ENCODE peak calls at places on chromosomes 4 and X, in five cellular contexts. W is BE2C, A is fibroblast of lung, U is HepG2, B is GM12865. T is an unnamed sample.

GRCh38 chrX:154355094-154355775 is 19.2 kb downstream of the FLNA start:
- DNase-seq in W (no peak), A (no peak), U (no peak), B (no peak), T (peak)

GRCh38 chr4:55437356-55437796 is 41.6 kb downstream of the TMEM165 start:
- DNase-seq in W (no peak), A (peak), U (peak), B (no peak), T (no peak)

GRCh38 chr4:98659106-98659592 is 738 bp upstream of the TSPAN5 start:
- DNase-seq in W (no peak), A (peak), U (no peak), B (no peak), T (no peak)

GRCh38 chrX:139851730-139852129 is 81.1 kb downstream of the ATP11C start:
- DNase-seq in W (no peak), A (peak), U (no peak), B (no peak), T (no peak)

GRCh38 chr4:176721459-176721858 is 71.3 kb downstream of the VEGFC start:
- DNase-seq in W (no peak), A (no peak), U (no peak), B (no peak), T (no peak)

GRCh38 chr4:98938386-98938785 is 9.5 kb upstream of the EIF4E start:
- DNase-seq in W (no peak), A (peak), U (no peak), B (no peak), T (no peak)

GRCh38 chrX:133670394-133670793 is 255.1 kb upstream of the GPC4 start:
- DNase-seq in W (no peak), A (peak), U (no peak), B (peak), T (no peak)

GRCh38 chr4:121358473-121358872 is 22.3 kb downstream of the QRFPR start:
- DNase-seq in W (no peak), A (peak), U (no peak), B (no peak), T (no peak)

GRCh38 chrX:10397349-10397748 is 223.0 kb downstream of the MID1 start:
- DNase-seq in W (no peak), A (no peak), U (no peak), B (no peak), T (no peak)

GRCh38 chr4:1345905-1346780 is 865 bp upstream of the UVSSA start:
- DNase-seq in W (peak), A (peak), U (peak), B (peak), T (peak)

GRCh38 chrX:57952320-57952678 is 42.0 kb upstream of the ZXDA start:
- DNase-seq in W (no peak), A (no peak), U (no peak), B (no peak), T (no peak)

GRCh38 chr4:161937596-161937995 is 226.2 kb downstream of the FSTL5 start:
- DNase-seq in W (no peak), A (peak), U (no peak), B (no peak), T (no peak)

GRCh38 chr4:146275370-146275769 is 61.0 kb downstream of the REELD1 start:
- DNase-seq in W (no peak), A (no peak), U (no peak), B (peak), T (no peak)

GRCh38 chr4:1512738-1513660 is 106.8 kb upstream of the NKX1-1 start:
- DNase-seq in W (peak), A (peak), U (peak), B (no peak), T (peak)

GRCh38 chr4:15147709-15148651 is 145.7 kb downstream of the CPEB2 start:
- DNase-seq in W (peak), A (no peak), U (peak), B (no peak), T (no peak)

GRCh38 chr4:53119685-53120084 is 246.2 kb downstream of the SCFD2 start:
- DNase-seq in W (no peak), A (peak), U (peak), B (no peak), T (no peak)

GRCh38 chr4:11632015-11632414 is 203.3 kb upstream of the HS3ST1 start:
- DNase-seq in W (no peak), A (no peak), U (no peak), B (no peak), T (no peak)

DNA sequence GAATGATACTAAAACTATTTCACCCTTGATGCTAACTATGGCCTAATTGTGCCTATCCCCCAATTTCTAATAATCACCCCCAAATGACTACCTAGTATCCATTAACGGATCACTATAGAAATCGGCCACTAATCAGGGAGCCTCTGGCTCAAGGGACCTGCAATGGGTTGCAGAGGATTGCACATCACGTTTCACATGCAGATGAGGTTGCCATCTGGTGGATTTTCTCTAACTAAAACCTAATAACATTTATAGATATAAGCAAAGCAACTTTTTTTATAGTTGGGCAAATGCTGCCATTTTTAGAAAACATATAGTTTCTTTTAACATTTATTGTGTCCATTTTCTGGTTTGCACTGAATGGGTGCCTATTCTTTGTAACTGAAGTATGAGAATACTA is 28.3 kb upstream of the ALG13 start:
- DNase-seq in W (peak), A (no peak), U (no peak), B (no peak), T (no peak)
- TF ChIP-seq CTCF in W (peak), A (no peak), U (no peak), B (no peak), T (no peak)

GRCh38 chrX:9147086-9147485 is 113.2 kb upstream of the FAM9B start:
- DNase-seq in W (no peak), A (no peak), U (no peak), B (no peak), T (no peak)
- H3K4me3 ChIP-seq in W (no peak), A (no peak), U (no peak), B (no peak), T (no peak)

GRCh38 chr4:141702472-141703182 is 66.2 kb downstream of the IL15 start:
- DNase-seq in W (peak), A (no peak), U (no peak), B (peak), T (no peak)

DNA sequence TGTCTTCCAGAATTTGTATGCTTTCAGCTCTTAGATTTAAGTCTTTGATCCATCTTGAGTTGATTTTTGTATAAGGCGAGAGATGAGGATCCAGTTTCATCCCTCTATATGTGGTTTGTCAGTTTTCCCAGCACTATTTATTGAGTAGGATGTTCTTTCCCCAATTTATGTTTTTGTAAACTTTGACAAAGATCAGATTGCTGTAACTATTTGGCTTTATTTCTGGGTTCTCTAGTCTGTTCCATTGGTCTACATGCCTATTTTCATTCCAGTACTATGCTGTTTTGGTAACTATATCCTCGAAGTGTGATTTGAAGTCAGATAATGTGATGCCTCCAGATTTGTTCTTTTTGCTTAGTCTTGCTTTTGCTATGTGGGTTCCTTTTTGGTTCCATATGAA is 60.7 kb downstream of the IL15 start:
- DNase-seq in W (no peak), A (no peak), U (no peak), B (no peak), T (no peak)
- TF ChIP-seq CTCF in W (no peak), A (no peak), U (no peak), B (no peak), T (no peak)

GRCh38 chrX:48472851-48473717 is 2.9 kb upstream of the FTSJ1 start:
- DNase-seq in W (no peak), A (no peak), U (no peak), B (no peak), T (no peak)

GRCh38 chrX:48474581-48474980 is 1.4 kb upstream of the FTSJ1 start:
- DNase-seq in W (no peak), A (no peak), U (no peak), B (no peak), T (no peak)

GRCh38 chrX:48472225-48472624 is 2.2 kb upstream of the SLC38A5 start:
- DNase-seq in W (no peak), A (no peak), U (no peak), B (no peak), T (no peak)

GRCh38 chrX:48474127-48474526 is 1.9 kb upstream of the FTSJ1 start:
- DNase-seq in W (peak), A (no peak), U (no peak), B (peak), T (no peak)

GRCh38 chrX:48473718-48473990 is 2.3 kb upstream of the FTSJ1 start:
- DNase-seq in W (no peak), A (no peak), U (no peak), B (no peak), T (no peak)
- H3K4me3 ChIP-seq in W (no peak), A (no peak), U (no peak), B (no peak), T (no peak)

DNA sequence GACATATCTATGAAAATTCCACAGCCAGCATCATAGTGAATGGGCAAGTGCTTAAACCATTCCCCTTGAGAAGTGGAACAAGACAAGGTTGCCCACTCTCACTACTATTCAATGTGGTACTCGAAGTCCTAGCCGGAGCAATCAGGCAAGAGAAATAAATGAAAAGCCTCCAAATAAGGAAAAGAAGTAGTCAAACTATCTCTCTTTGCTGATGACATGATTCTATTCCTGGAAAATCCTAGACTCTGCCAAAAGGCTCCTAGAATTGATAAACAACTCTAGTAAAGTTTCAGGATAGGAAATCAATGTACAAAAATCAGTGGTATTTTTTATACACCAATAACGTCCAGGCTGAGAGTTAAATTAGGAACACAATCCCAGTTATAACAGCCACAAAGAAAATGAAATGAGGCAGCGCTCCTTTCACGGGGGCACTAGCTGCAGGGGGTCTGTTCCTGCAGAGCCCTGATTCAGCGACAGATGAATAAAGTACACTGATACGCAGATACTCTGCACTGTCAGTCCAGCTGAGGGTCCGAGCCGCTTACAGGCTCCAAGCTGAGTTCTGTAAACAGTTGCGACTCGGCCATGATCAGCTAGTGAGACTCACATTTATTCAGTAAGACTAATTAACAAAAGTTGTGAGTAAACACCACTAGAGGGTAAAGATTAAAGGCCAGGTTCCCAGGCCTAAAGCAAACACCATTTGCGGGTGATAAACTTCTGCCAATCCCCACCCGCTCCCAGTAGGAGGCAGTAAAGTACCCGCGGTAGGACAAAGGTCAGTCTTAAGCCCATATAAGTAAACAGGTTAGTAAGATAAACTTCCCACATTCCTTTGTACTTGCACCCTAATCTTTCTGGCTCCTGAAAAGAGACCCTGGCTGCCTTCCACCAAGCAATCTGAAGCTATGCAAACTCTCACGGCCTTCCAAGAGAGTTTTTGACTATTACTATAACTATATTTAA is 290.6 kb upstream of the GRID2 start:
- DNase-seq in W (no peak), A (no peak), U (peak), B (no peak), T (no peak)
- TF ChIP-seq CTCF in W (no peak), A (no peak), U (peak), B (no peak), T (peak)

DNA sequence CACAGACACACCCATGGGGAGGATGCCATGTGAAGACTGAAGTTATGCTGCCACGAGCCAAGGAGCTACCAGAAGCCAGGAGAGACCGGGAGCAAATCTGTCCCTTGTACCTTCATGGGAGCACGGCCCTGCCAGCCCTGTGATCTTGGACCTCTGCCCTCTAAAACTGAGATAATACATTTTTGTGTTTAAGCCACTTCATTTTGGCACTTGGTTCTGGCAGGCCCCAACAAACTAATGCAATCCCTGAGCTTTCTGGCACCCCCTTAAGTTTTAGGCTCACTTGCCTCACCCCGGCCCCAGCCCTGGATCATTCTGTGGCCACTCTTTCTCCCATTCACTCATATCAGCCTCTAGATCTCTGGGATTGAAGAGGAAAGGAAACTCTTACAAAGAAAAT is 35.4 kb downstream of the SEL1L3 start:
- DNase-seq in W (no peak), A (no peak), U (no peak), B (no peak), T (no peak)
- H3K4me3 ChIP-seq in W (no peak), A (no peak), U (no peak), B (no peak), T (no peak)

GRCh38 chrX:29488919-29489318 is 726.4 kb upstream of the MAGEB2 start:
- DNase-seq in W (no peak), A (no peak), U (no peak), B (peak), T (no peak)

GRCh38 chrX:29490606-29491005 is 724.8 kb upstream of the MAGEB2 start:
- DNase-seq in W (no peak), A (no peak), U (no peak), B (no peak), T (no peak)

GRCh38 chrX:29491659-29492058 is 723.7 kb upstream of the MAGEB2 start:
- DNase-seq in W (no peak), A (no peak), U (no peak), B (no peak), T (no peak)

GRCh38 chrX:29487214-29487613 is 728.1 kb upstream of the MAGEB2 start:
- DNase-seq in W (no peak), A (peak), U (no peak), B (no peak), T (no peak)

DNA sequence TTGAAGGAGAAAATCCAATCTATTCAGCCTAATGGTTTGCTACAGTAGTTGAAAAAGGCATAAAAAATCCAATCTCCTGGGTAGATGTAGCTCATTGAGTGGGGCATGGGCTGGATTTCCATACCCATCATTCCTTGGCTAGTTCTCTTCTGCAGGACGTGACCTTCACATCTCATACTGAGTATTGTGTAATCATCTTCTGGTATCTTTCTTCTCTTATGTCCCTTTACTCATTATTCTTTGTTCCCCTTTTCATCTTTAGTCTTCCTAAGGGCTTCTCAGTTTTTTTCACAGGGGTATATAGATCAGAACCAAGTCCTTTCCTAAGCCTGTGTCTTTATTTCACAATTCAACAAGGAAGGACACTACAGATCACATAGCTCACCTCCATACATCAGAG is 727.6 kb upstream of the MAGEB2 start:
- DNase-seq in W (no peak), A (no peak), U (no peak), B (no peak), T (no peak)
- TF ChIP-seq CTCF in W (no peak), A (no peak), U (no peak), B (no peak), T (no peak)

GRCh38 chrX:64394874-64395567 is at the start of gene MTMR8:
- DNase-seq in W (peak), A (no peak), U (no peak), B (peak), T (peak)
- H3K4me3 ChIP-seq in W (peak), A (peak), U (peak), B (peak), T (peak)

T was measured in upper lobe of right lung.